ENCODE peak calls at places on chromosomes 13 and 19, in six cellular contexts. One of them, this sample, is unnamed.

GRCh38 chr19:51368366-51369282 is at the start of gene CLDND2:
- DNase-seq in T-helper 2 cell: no peak
- DNase-seq in T-helper 1 cell: no peak
- DNase-seq in naive thymus-derived CD8-positive, alpha-beta T cell: peak
- DNase-seq in ovary: peak
- DNase-seq in ACHN: no peak
- DNase-seq in this sample: no peak

GRCh38 chr13:44397766-44398223 is 24.2 kb downstream of the SERP2 start:
- DNase-seq in naive thymus-derived CD8-positive, alpha-beta T cell: no peak
- DNase-seq in T-helper 2 cell: no peak
- DNase-seq in ovary: no peak
- DNase-seq in T-helper 1 cell: no peak
- DNase-seq in ACHN: no peak
- DNase-seq in this sample: no peak

GRCh38 chr19:4140237-4140711 is 13.2 kb upstream of the CREB3L3 start:
- DNase-seq in T-helper 2 cell: peak
- DNase-seq in T-helper 1 cell: no peak
- DNase-seq in ACHN: peak
- DNase-seq in naive thymus-derived CD8-positive, alpha-beta T cell: no peak
- DNase-seq in ovary: no peak
- DNase-seq in this sample: peak

GRCh38 chr19:3133793-3134116 is 2.1 kb upstream of the GNA15 start:
- DNase-seq in T-helper 2 cell: no peak
- DNase-seq in ovary: no peak
- DNase-seq in ACHN: no peak
- DNase-seq in T-helper 1 cell: no peak
- DNase-seq in naive thymus-derived CD8-positive, alpha-beta T cell: no peak
- DNase-seq in this sample: no peak

GRCh38 chr19:50492303-50493052 is 15.8 kb upstream of the GARIN5A start:
- DNase-seq in T-helper 2 cell: no peak
- DNase-seq in T-helper 1 cell: no peak
- DNase-seq in ovary: no peak
- DNase-seq in ACHN: no peak
- DNase-seq in naive thymus-derived CD8-positive, alpha-beta T cell: no peak
- DNase-seq in this sample: no peak

GRCh38 chr19:54481326-54481930 is 8.3 kb upstream of the CDC42EP5 start:
- DNase-seq in T-helper 2 cell: peak
- DNase-seq in ovary: no peak
- DNase-seq in T-helper 1 cell: no peak
- DNase-seq in ACHN: peak
- DNase-seq in naive thymus-derived CD8-positive, alpha-beta T cell: no peak
- DNase-seq in this sample: peak

GRCh38 chr13:95455782-95456181 is 96.7 kb upstream of the CLDN10 start:
- DNase-seq in ACHN: no peak
- DNase-seq in T-helper 1 cell: no peak
- DNase-seq in T-helper 2 cell: no peak
- DNase-seq in naive thymus-derived CD8-positive, alpha-beta T cell: no peak
- DNase-seq in ovary: no peak
- DNase-seq in this sample: no peak

GRCh38 chr13:40251343-40252032 is 415.0 kb downstream of the FOXO1 start:
- DNase-seq in naive thymus-derived CD8-positive, alpha-beta T cell: no peak
- DNase-seq in ACHN: no peak
- DNase-seq in T-helper 1 cell: no peak
- DNase-seq in T-helper 2 cell: peak
- DNase-seq in ovary: no peak
- DNase-seq in this sample: no peak

GRCh38 chr19:27794444-27795042 is 1418.4 kb downstream of the UQCRFS1 start:
- DNase-seq in naive thymus-derived CD8-positive, alpha-beta T cell: no peak
- DNase-seq in T-helper 1 cell: peak
- DNase-seq in T-helper 2 cell: no peak
- DNase-seq in ACHN: peak
- DNase-seq in ovary: no peak
- DNase-seq in this sample: peak

GRCh38 chr13:72139192-72139591 is 272.2 kb upstream of the DACH1 start:
- DNase-seq in T-helper 2 cell: no peak
- DNase-seq in ovary: no peak
- DNase-seq in T-helper 1 cell: no peak
- DNase-seq in naive thymus-derived CD8-positive, alpha-beta T cell: no peak
- DNase-seq in ACHN: no peak
- DNase-seq in this sample: no peak

This sample was measured in midbrain.